ENCODE peak calls at places on chromosomes 6 and 20, in eight cellular contexts. C is vagina, E is iris pigment epithelial cell, P is heart right ventricle, U is putamen, B is caudate nucleus, J is SW 1271, S is head of caudate nucleus. H is an unnamed sample.

GRCh38 chr6:37851997-37852524 is 32.5 kb downstream of the ZFAND3 start:
- DNase-seq in P (no peak), S (no peak), C (no peak), B (no peak), E (no peak), U (no peak), J (no peak), H (no peak)

GRCh38 chr6:81826785-81827184 is 74.3 kb upstream of the TENT5A start:
- DNase-seq in E (no peak), U (no peak), S (no peak), B (no peak), P (no peak), J (no peak), C (no peak), H (no peak)

GRCh38 chr20:1861347-1861987 is 33.7 kb upstream of the SIRPA start:
- DNase-seq in P (no peak), B (no peak), S (no peak), J (no peak), U (no peak), E (peak; percentile 27), C (no peak), H (peak; percentile 71)

GRCh38 chr6:38207371-38207770 is 387.8 kb downstream of the ZFAND3 start:
- DNase-seq in P (no peak), J (no peak), B (no peak), S (no peak), U (no peak), C (peak; percentile 32), E (no peak), H (no peak)

GRCh38 chr20:47320990-47321805 is 35.3 kb downstream of the ZMYND8 start:
- DNase-seq in S (no peak), P (no peak), J (peak; percentile 47), E (no peak), B (no peak), U (no peak), C (no peak), H (no peak)

GRCh38 chr20:47020231-47020630 is 125.6 kb downstream of the EYA2 start:
- DNase-seq in P (no peak), S (no peak), E (peak; percentile 7), C (no peak), J (no peak), B (no peak), U (no peak), H (no peak)

GRCh38 chr20:17765584-17765983 is 65.8 kb downstream of the BANF2 start:
- DNase-seq in B (no peak), S (no peak), J (no peak), C (no peak), E (no peak), P (no peak), U (no peak), H (no peak)

GRCh38 chr6:129029778-129030177 is 146.8 kb downstream of the LAMA2 start:
- DNase-seq in U (no peak), J (no peak), P (no peak), E (peak; percentile 20), S (no peak), B (no peak), C (no peak), H (no peak)

GRCh38 chr6:128482642-128483041 is 37.8 kb downstream of the PTPRK start:
- DNase-seq in P (no peak), S (no peak), E (no peak), C (no peak), B (no peak), J (no peak), U (peak; percentile 71), H (no peak)

GRCh38 chr6:159298840-159299239 is 129.6 kb downstream of the FNDC1 start:
- DNase-seq in C (no peak), E (no peak), J (no peak), P (no peak), B (no peak), U (no peak), S (no peak), H (no peak)

GRCh38 chr20:1137236-1137635 is 18.8 kb downstream of the PSMF1 start:
- DNase-seq in U (no peak), S (no peak), E (no peak), B (no peak), J (no peak), P (no peak), C (no peak), H (no peak)

GRCh38 chr20:62570403-62570802 is 71.9 kb upstream of the SLCO4A1 start:
- DNase-seq in P (no peak), E (no peak), C (no peak), U (no peak), B (no peak), S (no peak), J (no peak), H (no peak)

GRCh38 chr6:39806277-39806676 is 14.1 kb downstream of the DAAM2 start:
- DNase-seq in S (no peak), E (peak; percentile 25), B (no peak), U (no peak), C (peak; percentile 6), J (no peak), P (no peak), H (peak; percentile 53)

GRCh38 chr20:5002077-5002413 is 735 bp upstream of the SLC23A2 start:
- DNase-seq in J (no peak), P (peak; percentile 6), S (peak; percentile 20), C (no peak), E (no peak), B (no peak), U (no peak), H (no peak)

GRCh38 chr6:152298055-152298647 is 339.0 kb downstream of the SYNE1 start:
- DNase-seq in E (no peak), B (no peak), C (no peak), U (peak; percentile 64), P (no peak), S (no peak), J (no peak), H (no peak)

GRCh38 chr6:45668705-45669104 is 291.0 kb upstream of the SUPT3H start:
- DNase-seq in B (no peak), U (no peak), J (no peak), S (no peak), C (no peak), P (no peak), E (no peak), H (no peak)

GRCh38 chr6:21856096-21856825 is 262.7 kb downstream of the SOX4 start:
- DNase-seq in E (peak; percentile 93), C (no peak), U (no peak), B (no peak), J (no peak), P (no peak), S (no peak), H (peak; percentile 53)

GRCh38 chr20:35743693-35744491 is 1.8 kb upstream of the RBM39 start:
- DNase-seq in S (no peak), J (no peak), P (no peak), E (peak; percentile 51), B (no peak), U (no peak), C (no peak), H (no peak)

GRCh38 chr6:11921017-11921438 is 91.1 kb upstream of the HIVEP1 start:
- DNase-seq in E (peak; percentile 92), J (peak; percentile 21), P (no peak), U (no peak), B (no peak), C (no peak), S (no peak), H (peak; percentile 97)

GRCh38 chr6:151374024-151374423 is 17.3 kb downstream of the ZBTB2 start:
- DNase-seq in C (no peak), E (peak; percentile 30), P (peak; percentile 33), B (no peak), S (no peak), J (peak; percentile 36), U (no peak), H (no peak)

GRCh38 chr6:2939315-2940009 is 31.9 kb downstream of the SERPINB6 start:
- DNase-seq in E (no peak), U (no peak), S (peak; percentile 13), C (no peak), B (no peak), P (no peak), J (no peak), H (no peak)

GRCh38 chr6:279630-280029 is 12.7 kb upstream of the DUSP22 start:
- DNase-seq in J (no peak), B (no peak), E (no peak), S (no peak), P (no peak), U (no peak), C (peak; percentile 72), H (no peak)

GRCh38 chr6:44234101-44235090 is 11.0 kb downstream of the SLC29A1 start:
- DNase-seq in E (peak; percentile 80), B (peak; percentile 78), C (no peak), P (peak; percentile 90), S (peak; percentile 91), J (peak; percentile 71), U (peak; percentile 91), H (peak; percentile 65)

GRCh38 chr6:142400495-142400894 is 98.7 kb downstream of the ADGRG6 start:
- DNase-seq in J (no peak), P (no peak), C (no peak), B (no peak), S (no peak), U (no peak), E (peak; percentile 72), H (peak; percentile 75)

GRCh38 chr6:35972471-35972985 is 51.6 kb upstream of the SRPK1 start:
- DNase-seq in E (no peak), B (no peak), P (no peak), C (no peak), U (no peak), J (no peak), S (no peak), H (no peak)

GRCh38 chr6:46026307-46026706 is 10.6 kb upstream of the CLIC5 start:
- DNase-seq in E (no peak), J (no peak), C (no peak), B (no peak), S (no peak), P (no peak), U (no peak), H (no peak)

GRCh38 chr6:147986891-147987290 is 355.7 kb upstream of the SASH1 start:
- DNase-seq in P (no peak), E (no peak), S (no peak), U (no peak), C (no peak), J (no peak), B (no peak), H (no peak)

GRCh38 chr6:88013554-88013953 is 34.1 kb upstream of the SPACA1 start:
- DNase-seq in U (no peak), S (no peak), B (no peak), P (no peak), J (no peak), C (no peak), E (no peak), H (no peak)

GRCh38 chr6:16727996-16728395 is 33.3 kb downstream of the ATXN1 start:
- DNase-seq in P (no peak), J (no peak), U (no peak), B (no peak), C (no peak), E (no peak), S (no peak), H (no peak)

GRCh38 chr6:12637960-12638641 is 78.5 kb upstream of the PHACTR1 start:
- DNase-seq in B (no peak), P (peak; percentile 14), J (peak; percentile 70), C (no peak), U (peak; percentile 41), E (peak; percentile 49), S (peak; percentile 38), H (peak; percentile 74)

GRCh38 chr20:11924923-11925322 is 7.2 kb downstream of the BTBD3 start:
- DNase-seq in S (no peak), U (no peak), C (no peak), E (no peak), J (no peak), B (no peak), P (no peak), H (no peak)

GRCh38 chr6:22146581-22147468 is 150.0 kb downstream of the PRL start:
- DNase-seq in J (no peak), B (peak; percentile 57), E (no peak), S (peak; percentile 68), U (peak; percentile 67), C (no peak), P (no peak), H (no peak)

GRCh38 chr6:49430866-49431265 is 32.2 kb downstream of the MMUT start:
- DNase-seq in P (no peak), B (no peak), J (no peak), U (no peak), C (no peak), S (no peak), E (peak; percentile 3), H (no peak)

GRCh38 chr6:5749666-5750215 is 257.0 kb downstream of the NRN1 start:
- DNase-seq in B (no peak), C (no peak), S (no peak), E (no peak), J (no peak), P (no peak), U (no peak), H (no peak)

H was measured in brain microvascular endothelial cell.